ENCODE peak calls at places on chromosomes 3 and 15, in nine cellular contexts. M is HepG2, Q is IMR-90, D is psoas muscle, L is body of pancreas, H is PC-9, N is spleen, B is heart left ventricle, P is A673. Y is an unnamed sample. For H3K4me1, the result is how much of the 10 kb centered on the place peaks cover.

GRCh38 chr3:107543666-107544065 is 20.9 kb downstream of the BBX start:
- DNase-seq in M (peak), Q (no peak), D (no peak), L (no peak), H (no peak), N (no peak), B (no peak), P (peak), Y (no peak)

GRCh38 chr15:42121021-42121420 is 26.7 kb upstream of the PLA2G4D start:
- DNase-seq in M (no peak), Q (no peak), D (no peak), L (no peak), H (no peak), N (no peak), B (no peak), P (no peak), Y (no peak)

GRCh38 chr3:14758297-14758696 is 60.5 kb upstream of the FGD5 start:
- DNase-seq in M (no peak), Q (no peak), D (no peak), L (no peak), H (no peak), N (no peak), B (no peak), P (no peak), Y (no peak)

GRCh38 chr3:178085817-178086123 is 450.5 kb upstream of the KCNMB2 start:
- DNase-seq in M (no peak), Q (no peak), D (no peak), L (no peak), H (no peak), N (no peak), B (no peak), P (no peak), Y (no peak)

GRCh38 chr3:150097588-150097890 is 126.8 kb upstream of the PFN2 start:
- DNase-seq in M (no peak), Q (peak), D (no peak), L (no peak), H (no peak), N (no peak), B (no peak), P (no peak), Y (no peak)

GRCh38 chr3:136181741-136182140 is 14.4 kb downstream of the MSL2 start:
- DNase-seq in M (no peak), Q (no peak), D (no peak), L (no peak), H (no peak), N (no peak), B (no peak), P (no peak), Y (no peak)

GRCh38 chr15:84886984-84887299 is 2.5 kb downstream of the SLC28A1 start:
- DNase-seq in M (no peak), Q (no peak), D (no peak), L (no peak), H (no peak), N (no peak), B (no peak), P (no peak), Y (no peak)

GRCh38 chr3:195760345-195760983 is 39.7 kb downstream of the MUC20 start:
- DNase-seq in M (no peak), Q (no peak), D (no peak), L (no peak), H (no peak), N (peak), B (no peak), P (no peak), Y (no peak)

GRCh38 chr3:130939753-130940152 is 45.9 kb downstream of the ATP2C1 start:
- DNase-seq in M (no peak), Q (peak), D (no peak), L (no peak), H (no peak), N (no peak), B (no peak), P (no peak), Y (no peak)

GRCh38 chr3:37221407-37221806 is 47.0 kb upstream of the LRRFIP2 start:
- DNase-seq in M (peak), Q (peak), D (no peak), L (no peak), H (peak), N (no peak), B (no peak), P (peak), Y (peak)

GRCh38 chr3:46372492-46373359 is 2.0 kb downstream of the CCR5 start:
- DNase-seq in M (no peak), Q (peak), D (no peak), L (no peak), H (no peak), N (no peak), B (no peak), P (no peak), Y (no peak)

GRCh38 chr3:149701206-149701976 is 43.6 kb upstream of the WWTR1 start:
- DNase-seq in M (no peak), Q (no peak), D (no peak), L (no peak), H (no peak), N (no peak), B (no peak), P (no peak), Y (no peak)

GRCh38 chr3:187042062-187042745 is 97.1 kb downstream of the RPL39L start:
- DNase-seq in M (no peak), Q (no peak), D (no peak), L (no peak), H (no peak), N (no peak), B (no peak), P (no peak), Y (no peak)

GRCh38 chr3:32392530-32393302 is 1.1 kb downstream of the CMTM7 start:
- DNase-seq in M (no peak), Q (peak), D (peak), L (peak), H (no peak), N (no peak), B (peak), P (no peak), Y (no peak)

GRCh38 chr3:171977860-171978259 is 61.5 kb upstream of the FNDC3B start:
- DNase-seq in M (no peak), Q (no peak), D (no peak), L (no peak), H (peak), N (no peak), B (no peak), P (no peak), Y (no peak)

GRCh38 chr3:48694610-48695051 is 8.9 kb upstream of the NCKIPSD start:
- DNase-seq in M (no peak), Q (peak), D (peak), L (peak), H (peak), N (peak), B (peak), P (peak), Y (peak)

GRCh38 chr3:53579636-53580035 is 85.2 kb downstream of the CACNA1D start:
- DNase-seq in M (no peak), Q (no peak), D (no peak), L (no peak), H (no peak), N (no peak), B (no peak), P (no peak), Y (no peak)

GRCh38 chr15:57395292-57395691 is 19.0 kb downstream of the CGNL1 start:
- DNase-seq in M (no peak), Q (peak), D (no peak), L (peak), H (no peak), N (no peak), B (no peak), P (peak), Y (no peak)

GRCh38 chr15:21261965-21262850 is 178.1 kb downstream of the POTEB3 start:
- DNase-seq in M (no peak), Q (no peak), D (peak), L (peak), H (peak), N (peak), B (peak), P (peak), Y (peak)

GRCh38 chr3:15157441-15157840 is 48.6 kb upstream of the CAPN7 start:
- DNase-seq in M (no peak), Q (no peak), D (no peak), L (no peak), H (no peak), N (no peak), B (no peak), P (no peak), Y (no peak)

GRCh38 chr3:50154840-50155490 is at the start of gene SEMA3F:
- DNase-seq in M (peak), Q (peak), D (peak), L (peak), H (peak), N (peak), B (peak), P (peak), Y (no peak)

GRCh38 chr15:71103102-71103676 is 12.1 kb upstream of the THSD4 start:
- DNase-seq in M (peak), Q (peak), D (no peak), L (no peak), H (no peak), N (no peak), B (no peak), P (peak), Y (no peak)

GRCh38 chr3:189572249-189572648 is 58.9 kb upstream of the TP63 start:
- DNase-seq in M (no peak), Q (no peak), D (no peak), L (no peak), H (peak), N (no peak), B (no peak), P (no peak), Y (no peak)

GRCh38 chr3:63351159-63352007 is 73.3 kb downstream of the SYNPR start:
- DNase-seq in M (peak), Q (peak), D (no peak), L (no peak), H (no peak), N (no peak), B (no peak), P (peak), Y (no peak)

GRCh38 chr3:170052398-170052797 is 14.6 kb downstream of the GPR160 start:
- DNase-seq in M (no peak), Q (no peak), D (no peak), L (no peak), H (no peak), N (no peak), B (no peak), P (no peak), Y (no peak)

GRCh38 chr15:91948001-91948608 is 94.6 kb downstream of the SLCO3A1 start:
- DNase-seq in M (no peak), Q (peak), D (no peak), L (peak), H (peak), N (no peak), B (peak), P (no peak), Y (peak)

GRCh38 chr3:177713921-177714900 is 516.9 kb upstream of the TBL1XR1 start:
- DNase-seq in M (no peak), Q (no peak), D (no peak), L (no peak), H (no peak), N (no peak), B (no peak), P (no peak), Y (no peak)

GRCh38 chr3:104878395-104878794 is 488.3 kb upstream of the ALCAM start:
- DNase-seq in M (no peak), Q (peak), D (no peak), L (no peak), H (no peak), N (no peak), B (no peak), P (no peak), Y (no peak)

GRCh38 chr3:123365450-123366143 is 83.3 kb downstream of the ADCY5 start:
- DNase-seq in M (peak), Q (peak), D (no peak), L (peak), H (no peak), N (peak), B (peak), P (peak), Y (no peak)

GRCh38 chr15:77702211-77702957 is 69.7 kb upstream of the LINGO1 start:
- DNase-seq in M (no peak), Q (peak), D (no peak), L (no peak), H (no peak), N (no peak), B (no peak), P (no peak), Y (no peak)

GRCh38 chr15:77537006-77537405 is 95.7 kb downstream of the LINGO1 start:
- DNase-seq in M (no peak), Q (no peak), D (no peak), L (no peak), H (no peak), N (peak), B (no peak), P (no peak), Y (no peak)

GRCh38 chr3:154932633-154933032 is 147.5 kb upstream of the MME start:
- DNase-seq in M (no peak), Q (no peak), D (no peak), L (no peak), H (no peak), N (no peak), B (no peak), P (no peak), Y (no peak)

GRCh38 chr3:38553071-38553470 is 56.9 kb downstream of the EXOG start:
- DNase-seq in M (no peak), Q (no peak), D (no peak), L (no peak), H (no peak), N (no peak), B (no peak), P (no peak), Y (no peak)

GRCh38 chr3:49647741-49648140 is 26.4 kb upstream of the APEH start:
- DNase-seq in M (no peak), Q (no peak), D (no peak), L (peak), H (no peak), N (no peak), B (peak), P (no peak), Y (no peak)

GRCh38 chr3:157823050-157823449 is 283.2 kb downstream of the SHOX2 start:
- DNase-seq in M (no peak), Q (no peak), D (no peak), L (no peak), H (no peak), N (no peak), B (no peak), P (no peak), Y (no peak)

DNA sequence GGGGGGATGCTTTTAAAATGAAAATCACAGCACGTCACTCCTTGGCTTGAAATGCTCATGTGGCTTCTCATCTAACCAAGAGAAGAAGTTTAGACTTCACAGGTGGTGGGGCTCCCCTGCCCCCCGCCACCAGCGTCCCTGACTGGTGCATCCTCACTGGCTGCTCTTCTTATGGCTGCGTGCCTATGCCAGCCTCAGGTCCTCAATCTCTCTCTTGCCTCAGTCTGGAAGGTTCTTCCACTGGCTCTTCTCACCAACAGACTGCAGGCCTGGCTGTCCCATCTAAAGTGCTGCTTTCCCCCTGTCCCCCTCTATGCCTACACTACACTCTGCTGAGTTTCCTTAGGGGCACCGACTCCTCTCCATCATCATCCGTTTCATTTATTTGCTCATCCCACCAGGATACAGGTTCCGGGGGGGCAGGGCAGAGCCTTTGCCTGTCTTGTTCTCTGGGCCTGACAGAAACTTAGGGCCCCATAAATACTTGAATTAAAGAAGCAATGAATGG is 20.6 kb downstream of the ABTB1 start:
- DNase-seq in M (no peak), Q (no peak), D (peak), L (no peak), H (no peak), N (no peak), B (peak), P (no peak), Y (no peak)
- H3K4me1 ChIP-seq in M (under half), Q (under half), D (under half), L (under half), H (under half), N (under half), B (half or more), P (under half), Y (under half)

GRCh38 chr3:27758083-27758482 is 36.0 kb upstream of the EOMES start:
- DNase-seq in M (no peak), Q (peak), D (no peak), L (no peak), H (peak), N (no peak), B (no peak), P (no peak), Y (peak)
- TF ChIP-seq CTCF in M (no peak), Q (no peak), D (no peak), L (no peak), H (no peak), N (no peak), B (no peak), P (no peak), Y (peak)

DNA sequence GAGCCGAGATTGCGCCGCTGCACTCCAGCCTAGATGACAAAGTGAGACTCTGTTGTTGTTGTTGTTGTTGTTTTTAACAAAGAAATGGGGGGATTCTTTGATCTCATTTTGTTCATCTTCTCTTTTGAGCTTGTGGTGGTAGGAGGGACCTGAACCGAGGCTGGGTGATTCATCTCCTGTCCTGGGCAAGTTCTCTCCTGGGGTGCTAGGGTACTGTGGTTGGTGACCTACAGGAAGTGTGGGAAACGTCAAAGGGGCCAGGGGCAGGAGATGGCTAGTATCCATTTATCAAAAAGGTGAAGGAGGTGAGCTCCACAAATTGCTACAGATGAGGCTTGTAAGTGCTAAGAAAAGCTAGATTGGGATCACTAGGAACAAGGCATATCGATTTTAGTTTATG is 14.3 kb downstream of the PPCDC start:
- DNase-seq in M (no peak), Q (no peak), D (no peak), L (no peak), H (peak), N (no peak), B (no peak), P (no peak), Y (no peak)
- H3K4me3 ChIP-seq in M (no peak), Q (no peak), D (no peak), L (no peak), H (no peak), N (no peak), B (no peak), P (no peak), Y (no peak)

DNA sequence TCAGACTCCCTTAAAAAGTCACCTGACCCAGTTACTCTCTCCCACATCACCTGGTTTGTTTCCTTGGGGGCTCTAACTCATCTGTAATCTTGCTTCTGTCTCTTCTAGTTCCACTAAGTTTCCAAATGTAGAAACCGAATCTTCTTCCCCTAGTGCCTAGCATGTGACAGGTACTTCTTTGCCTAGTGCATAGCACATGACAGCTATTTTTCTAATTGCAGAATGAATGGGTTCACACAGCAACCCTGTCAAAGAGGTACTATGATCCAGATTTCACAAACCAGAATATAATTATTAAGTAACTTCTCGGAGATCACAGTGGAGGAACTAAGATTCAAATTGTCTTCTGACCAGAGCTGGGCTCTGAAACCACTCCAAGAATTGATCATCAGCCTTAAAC is 7.4 kb downstream of the DPH3 start:
- DNase-seq in M (no peak), Q (no peak), D (no peak), L (no peak), H (no peak), N (no peak), B (no peak), P (no peak), Y (no peak)
- H3K4me1 ChIP-seq in M (under half), Q (under half), D (half or more), L (under half), H (under half), N (under half), B (under half), P (under half), Y (under half)